ENCODE peak calls at places on chromosomes 1 and 21, in nine cellular contexts. K is sigmoid colon, W is body of pancreas, A is endothelial cell of umbilical vein, R is A549, D is heart left ventricle, B is suprapubic skin, N is adrenal gland, U is IMR-90. O is an unnamed sample.

GRCh38 chr1:36365310-36365895 is 20.3 kb downstream of the STK40 start:
- DNase-seq in K (peak; percentile 88), B (no peak), N (peak; percentile 48), A (no peak), R (no peak), W (peak; percentile 45), U (peak; percentile 67), D (no peak), O (no peak)

GRCh38 chr1:204623365-204623893 is 62.1 kb downstream of the LRRN2 start:
- DNase-seq in K (no peak), B (no peak), D (no peak), W (peak; percentile 17), U (peak; percentile 48), A (peak; percentile 25), R (peak; percentile 36), N (peak; percentile 64), O (no peak)

GRCh38 chr1:72282690-72283203 is 408 bp upstream of the NEGR1 start:
- DNase-seq in K (peak; percentile 96), N (peak; percentile 84), D (peak; percentile 91), B (peak; percentile 87), R (no peak), A (peak; percentile 93), W (peak; percentile 81), U (peak; percentile 89), O (peak; percentile 93)

GRCh38 chr1:27594542-27595510 is 9.1 kb downstream of the AHDC1 start:
- DNase-seq in A (no peak), U (peak; percentile 57), D (no peak), N (no peak), W (no peak), K (no peak), B (no peak), R (no peak), O (no peak)

GRCh38 chr1:64229307-64229706 is 25.9 kb downstream of the UBE2U start:
- DNase-seq in U (no peak), D (no peak), B (no peak), W (no peak), N (no peak), A (no peak), R (no peak), K (no peak), O (no peak)

GRCh38 chr1:112454316-112454715 is 54.4 kb upstream of the WNT2B start:
- DNase-seq in K (no peak), N (no peak), U (no peak), D (no peak), A (no peak), R (no peak), W (no peak), B (no peak), O (no peak)

GRCh38 chr1:8856689-8857412 is 21.6 kb downstream of the ENO1 start:
- DNase-seq in U (no peak), R (no peak), K (no peak), A (no peak), W (peak; percentile 53), N (peak; percentile 51), D (no peak), B (no peak), O (no peak)

GRCh38 chr1:31790140-31790539 is 25.7 kb downstream of the SPOCD1 start:
- DNase-seq in U (no peak), A (no peak), R (no peak), K (peak; percentile 50), N (no peak), W (no peak), B (peak; percentile 41), D (no peak), O (peak; percentile 63)

GRCh38 chr1:177200290-177200689 is 29.5 kb downstream of the BRINP2 start:
- DNase-seq in D (no peak), R (no peak), A (no peak), K (no peak), N (no peak), U (no peak), B (no peak), W (no peak), O (no peak)

GRCh38 chr1:155981266-155982088 is 3.1 kb upstream of the ARHGEF2 start:
- DNase-seq in B (no peak), A (peak; percentile 55), R (no peak), U (peak; percentile 89), K (peak; percentile 77), W (no peak), D (peak; percentile 31), N (no peak), O (peak; percentile 78)

GRCh38 chr1:121519042-121519755 is 334.4 kb downstream of the SRGAP2C start:
- DNase-seq in N (peak; percentile 23), R (peak; percentile 40), W (peak; percentile 57), A (peak; percentile 1), B (peak; percentile 62), U (no peak), D (peak; percentile 80), K (peak; percentile 68), O (peak; percentile 96)

GRCh38 chr1:90507173-90507572 is 209.9 kb downstream of the BARHL2 start:
- DNase-seq in A (no peak), R (no peak), K (no peak), U (no peak), D (no peak), N (no peak), W (no peak), B (no peak), O (no peak)

GRCh38 chr1:221148580-221148979 is 269.3 kb downstream of the HLX start:
- DNase-seq in U (no peak), R (no peak), A (no peak), W (no peak), D (no peak), B (no peak), N (no peak), K (no peak), O (no peak)

GRCh38 chr1:116393015-116393414 is 20.0 kb downstream of the ATP1A1 start:
- DNase-seq in A (no peak), W (no peak), U (no peak), R (no peak), D (no peak), N (no peak), K (no peak), B (no peak), O (no peak)

GRCh38 chr1:6653651-6654290 is 29.1 kb downstream of the THAP3 start:
- DNase-seq in D (no peak), A (no peak), B (no peak), R (no peak), U (no peak), N (no peak), W (no peak), K (no peak), O (peak; percentile 4)

GRCh38 chr1:84834419-84835064 is 58.5 kb downstream of the LPAR3 start:
- DNase-seq in D (no peak), A (peak; percentile 62), K (no peak), N (no peak), U (peak; percentile 72), B (no peak), R (no peak), W (no peak), O (no peak)

GRCh38 chr21:43957128-43957571 is 55.0 kb upstream of the TRAPPC10 start:
- DNase-seq in R (no peak), K (no peak), B (no peak), D (no peak), U (no peak), W (no peak), A (no peak), N (no peak), O (no peak)

GRCh38 chr1:110424699-110425098 is 17.2 kb upstream of the LAMTOR5 start:
- DNase-seq in N (no peak), B (no peak), D (no peak), U (no peak), W (no peak), A (no peak), R (no peak), K (no peak), O (no peak)

GRCh38 chr1:157045251-157046218 is at the start of gene ARHGEF11:
- DNase-seq in W (peak; percentile 95), B (peak; percentile 91), R (peak; percentile 69), K (peak; percentile 95), A (peak; percentile 89), D (peak; percentile 94), U (peak; percentile 87), N (peak; percentile 92), O (peak; percentile 90)
- TF ChIP-seq POLR2A in W (peak; percentile 22), B (no peak), R (peak; percentile 89), K (no peak), A (peak; percentile 90), D (no peak), U (peak; percentile 65), N (peak; percentile 78), O (no peak)

DNA sequence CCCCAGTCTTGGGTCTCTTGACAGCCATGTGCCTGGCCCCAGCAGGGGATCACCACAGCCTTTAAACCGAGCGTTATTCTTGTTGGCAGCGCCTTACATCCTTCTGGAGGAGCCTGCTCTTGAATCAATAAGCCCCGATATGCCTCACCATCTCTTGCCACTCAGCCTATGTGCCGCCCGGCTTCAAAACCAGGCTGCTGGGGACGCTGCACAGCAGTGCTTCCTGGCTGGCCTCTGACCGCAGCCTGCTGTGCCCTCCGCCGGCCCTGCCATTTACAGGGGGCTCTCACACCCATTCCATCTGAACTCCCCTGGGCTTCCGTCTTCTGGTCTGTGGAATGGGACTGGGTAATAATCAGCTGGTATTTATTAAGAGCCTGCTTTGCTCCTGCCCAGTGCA is 3.0 kb upstream of the PEX10 start:
- DNase-seq in N (no peak), A (no peak), R (no peak), W (no peak), D (peak; percentile 20), U (no peak), K (no peak), B (no peak), O (no peak)
- H3K4me3 ChIP-seq in N (no peak overlapping the region), A (no peak overlapping the region), R (no peak overlapping the region), W (no peak overlapping the region), D (no peak overlapping the region), U (no peak overlapping the region), K (no peak overlapping the region), B (no peak overlapping the region), O (peak overlapping the region; percentile 69)

DNA sequence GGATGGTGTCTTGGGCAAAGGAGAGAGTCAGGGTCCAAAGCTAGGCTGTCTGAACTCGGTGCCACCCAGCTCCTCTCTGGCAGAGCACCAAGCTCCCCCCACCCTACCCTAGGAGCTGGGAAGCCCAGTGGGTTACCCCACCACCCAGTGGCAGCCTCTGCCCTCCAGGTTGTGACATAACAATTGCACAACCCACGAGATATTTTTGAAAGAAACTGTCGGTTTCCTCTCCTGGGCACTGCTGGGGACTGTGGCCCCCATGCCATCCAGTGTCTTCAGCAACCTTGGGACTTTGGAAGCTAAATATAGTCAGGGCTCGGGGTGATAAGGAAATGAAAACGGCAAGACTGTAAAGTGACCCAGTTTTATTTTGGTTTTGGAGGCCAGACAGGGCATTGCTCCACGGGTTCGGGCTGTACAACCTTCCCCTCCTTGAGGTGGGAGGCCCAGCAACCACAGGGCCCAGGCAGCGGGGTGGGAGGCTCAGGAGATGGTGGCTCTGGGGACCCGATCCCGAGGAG is 1.4 kb downstream of the CITED4 start:
- DNase-seq in D (no peak), B (no peak), U (no peak), K (no peak), A (no peak), W (peak; percentile 33), R (no peak), N (peak; percentile 56), O (peak; percentile 78)
- TF ChIP-seq POLR2A in D (no peak), B (no peak), U (no peak), K (no peak), A (peak; percentile 15), W (peak; percentile 21), R (peak; percentile 15), N (no peak), O (no peak)

DNA sequence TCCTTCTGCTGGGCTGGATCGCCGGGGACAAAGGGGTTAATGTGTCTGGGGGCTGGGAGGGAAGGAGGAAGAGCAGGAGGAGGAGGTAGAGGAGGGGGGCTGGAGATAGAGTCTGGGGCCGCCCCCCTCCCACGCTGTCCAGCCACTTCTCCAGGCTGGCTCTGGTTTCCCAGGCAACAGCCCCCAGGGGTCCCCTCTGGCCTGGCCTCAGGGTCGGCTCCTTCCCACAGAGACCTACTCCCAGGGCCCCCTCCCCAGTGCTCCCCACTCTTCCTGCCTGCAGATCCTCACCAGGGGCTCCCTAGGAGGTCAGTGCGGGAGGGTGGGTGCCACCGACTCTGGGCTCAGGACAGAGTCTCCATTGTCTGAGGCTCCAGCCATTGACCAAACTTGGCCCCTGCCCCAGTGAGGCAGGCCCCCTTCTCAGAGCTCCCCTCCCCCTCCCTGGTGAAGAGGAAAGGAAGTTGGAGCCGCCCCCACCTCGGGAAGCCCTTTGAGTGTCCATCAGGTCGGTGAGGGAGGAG is 34.1 kb downstream of the ARHGEF10L start:
- DNase-seq in W (peak; percentile 61), R (no peak), B (no peak), K (no peak), N (no peak), D (no peak), U (no peak), A (no peak), O (no peak)
- H3K4me3 ChIP-seq in W (no peak overlapping the region), R (no peak overlapping the region), B (no peak overlapping the region), K (no peak overlapping the region), N (no peak overlapping the region), D (no peak overlapping the region), U (no peak overlapping the region), A (no peak overlapping the region), O (no peak overlapping the region)

O was measured in spleen.